ENCODE peak calls at places on chromosomes 3 and 15, in four cellular contexts. F, E, S and D are unnamed samples.

GRCh38 chr15:100060276-100060926 is 281.4 kb downstream of the ADAMTS17 start:
- DNase-seq in F (peak; percentile 86), E (no peak), S (no peak), D (no peak)

GRCh38 chr3:12953201-12953712 is 111.9 kb upstream of the RPL32 start:
- DNase-seq in F (no peak), E (no peak), S (no peak), D (no peak)

GRCh38 chr3:97823081-97823480 is 1.3 kb downstream of the CRYBG3 start:
- DNase-seq in F (no peak), E (no peak), S (no peak), D (no peak)

GRCh38 chr15:68154923-68155559 is 50.1 kb downstream of the CALML4 start:
- DNase-seq in F (no peak), E (no peak), S (peak; percentile 14), D (peak; percentile 72)

GRCh38 chr15:51883436-51883835 is 54.0 kb downstream of the TMOD3 start:
- DNase-seq in F (no peak), E (no peak), S (no peak), D (no peak)

GRCh38 chr3:128376516-128376915 is 90.2 kb downstream of the DNAJB8 start:
- DNase-seq in F (no peak), E (no peak), S (no peak), D (no peak)

GRCh38 chr15:35690698-35691116 is 144.7 kb upstream of the DPH6 start:
- DNase-seq in F (no peak), E (no peak), S (no peak), D (no peak)

GRCh38 chr3:79369306-79369705 is 398.5 kb downstream of the ROBO1 start:
- DNase-seq in F (no peak), E (no peak), S (no peak), D (no peak)

GRCh38 chr15:35439291-35439690 is 106.7 kb downstream of the DPH6 start:
- DNase-seq in F (no peak), E (no peak), S (no peak), D (no peak)

GRCh38 chr3:157089455-157090221 is 70.3 kb downstream of the CCNL1 start:
- DNase-seq in F (peak; percentile 55), E (no peak), S (peak; percentile 34), D (peak; percentile 87)

GRCh38 chr3:143567823-143568222 is 280.4 kb downstream of the SLC9A9 start:
- DNase-seq in F (no peak), E (no peak), S (no peak), D (no peak)

GRCh38 chr3:119205685-119206084 is 32.3 kb downstream of the UPK1B start:
- DNase-seq in F (no peak), E (no peak), S (no peak), D (no peak)

GRCh38 chr3:57184516-57184915 is 15.3 kb downstream of the HESX1 start:
- DNase-seq in F (no peak), E (no peak), S (no peak), D (no peak)

GRCh38 chr15:59946084-59946483 is 58.0 kb upstream of the FOXB1 start:
- DNase-seq in F (no peak), E (no peak), S (no peak), D (peak; percentile 39)

GRCh38 chr3:49413338-49413734 is 1.1 kb downstream of the TCTA start:
- DNase-seq in F (no peak), E (peak; percentile 70), S (no peak), D (no peak)

GRCh38 chr3:59483191-59483590 is 433.4 kb upstream of the CFAP20DC start:
- DNase-seq in F (no peak), E (no peak), S (no peak), D (no peak)

GRCh38 chr3:13715961-13716360 is 163.9 kb downstream of the WNT7A start:
- DNase-seq in F (no peak), E (peak; percentile 31), S (no peak), D (no peak)

GRCh38 chr15:63610209-63610841 is 13.1 kb downstream of the FBXL22 start:
- DNase-seq in F (peak; percentile 60), E (no peak), S (peak; percentile 79), D (peak; percentile 77)

GRCh38 chr3:172101107-172101506 is 61.7 kb downstream of the FNDC3B start:
- DNase-seq in F (no peak), E (no peak), S (no peak), D (no peak)

GRCh38 chr3:175748087-175748732 is 889.1 kb downstream of the NAALADL2 start:
- DNase-seq in F (no peak), E (no peak), S (no peak), D (no peak)

GRCh38 chr15:72231847-72232461 is 964 bp upstream of the PKM start:
- DNase-seq in F (no peak), E (no peak), S (peak; percentile 32), D (peak; percentile 74)

GRCh38 chr3:146221276-146221675 is 29.6 kb downstream of the PLSCR4 start:
- DNase-seq in F (no peak), E (no peak), S (no peak), D (no peak)

GRCh38 chr3:153051427-153052095 is 110.5 kb upstream of the RAP2B start:
- DNase-seq in F (no peak), E (no peak), S (no peak), D (peak; percentile 81)

GRCh38 chr15:95669146-95669922 is 661.2 kb upstream of the NR2F2 start:
- DNase-seq in F (no peak), E (no peak), S (no peak), D (peak; percentile 3)

GRCh38 chr3:149003653-149004305 is 12.4 kb downstream of the GYG1 start:
- DNase-seq in F (no peak), E (no peak), S (peak; percentile 8), D (no peak)

GRCh38 chr15:69145694-69146492 is 14.5 kb upstream of the GLCE start:
- DNase-seq in F (no peak), E (no peak), S (no peak), D (no peak)

GRCh38 chr3:15217011-15217671 is 11.1 kb downstream of the CAPN7 start:
- DNase-seq in F (no peak), E (no peak), S (no peak), D (no peak)

GRCh38 chr3:15243822-15244482 is 37.9 kb downstream of the CAPN7 start:
- DNase-seq in F (no peak), E (no peak), S (no peak), D (no peak)

GRCh38 chr3:197466586-197467399 is 89.0 kb downstream of the BDH1 start:
- DNase-seq in F (no peak), E (peak; percentile 31), S (no peak), D (peak; percentile 18)

GRCh38 chr15:91225728-91226127 is 125.7 kb downstream of the SV2B start:
- DNase-seq in F (no peak), E (no peak), S (no peak), D (no peak)

GRCh38 chr3:100047455-100048141 is 66.7 kb downstream of the FILIP1L start:
- DNase-seq in F (no peak), E (no peak), S (peak; percentile 54), D (peak; percentile 71)

GRCh38 chr3:108041253-108041652 is 49.6 kb downstream of the CD47 start:
- DNase-seq in F (no peak), E (no peak), S (no peak), D (no peak)

GRCh38 chr3:106004841-106005240 is 136.0 kb upstream of the CBLB start:
- DNase-seq in F (no peak), E (no peak), S (no peak), D (no peak)

GRCh38 chr3:152293607-152294006 is 24.9 kb downstream of the MBNL1 start:
- DNase-seq in F (no peak), E (no peak), S (no peak), D (no peak)